ENCODE peak calls at places on chromosomes 1 and 21, in ten cellular contexts. One of them, this sample, is unnamed.

GRCh38 chr1:184160942-184161698 is 109.6 kb downstream of the TSEN15 start:
- DNase-seq in heart left ventricle: peak; percentile 38
- DNase-seq in body of pancreas: peak; percentile 18
- DNase-seq in heart right ventricle: no peak
- DNase-seq in A673: peak; percentile 38
- DNase-seq in uterus: peak; percentile 36
- DNase-seq in lung: no peak
- DNase-seq in HAP-1: no peak
- DNase-seq in breast epithelium: no peak
- DNase-seq in suprapubic skin: no peak
- DNase-seq in this sample: no peak

GRCh38 chr1:36517415-36517814 is 34.7 kb upstream of the CSF3R start:
- DNase-seq in heart left ventricle: no peak
- DNase-seq in body of pancreas: no peak
- DNase-seq in heart right ventricle: no peak
- DNase-seq in A673: no peak
- DNase-seq in uterus: no peak
- DNase-seq in lung: no peak
- DNase-seq in HAP-1: no peak
- DNase-seq in breast epithelium: no peak
- DNase-seq in suprapubic skin: no peak
- DNase-seq in this sample: no peak

GRCh38 chr1:36092166-36092797 is 3.6 kb downstream of the ADPRS start:
- DNase-seq in heart left ventricle: no peak
- DNase-seq in body of pancreas: no peak
- DNase-seq in heart right ventricle: no peak
- DNase-seq in A673: no peak
- DNase-seq in uterus: no peak
- DNase-seq in lung: no peak
- DNase-seq in HAP-1: no peak
- DNase-seq in breast epithelium: no peak
- DNase-seq in suprapubic skin: peak; percentile 48
- DNase-seq in this sample: peak; percentile 42

GRCh38 chr1:78155121-78155520 is 109.4 kb downstream of the GIPC2 start:
- DNase-seq in heart left ventricle: no peak
- DNase-seq in body of pancreas: no peak
- DNase-seq in heart right ventricle: no peak
- DNase-seq in A673: no peak
- DNase-seq in uterus: no peak
- DNase-seq in lung: no peak
- DNase-seq in HAP-1: no peak
- DNase-seq in breast epithelium: no peak
- DNase-seq in suprapubic skin: no peak
- DNase-seq in this sample: no peak

GRCh38 chr1:248165186-248165585 is 9.4 kb upstream of the OR2M2 start:
- DNase-seq in heart left ventricle: no peak
- DNase-seq in body of pancreas: no peak
- DNase-seq in heart right ventricle: no peak
- DNase-seq in A673: no peak
- DNase-seq in uterus: no peak
- DNase-seq in lung: no peak
- DNase-seq in HAP-1: no peak
- DNase-seq in breast epithelium: no peak
- DNase-seq in suprapubic skin: no peak
- DNase-seq in this sample: no peak

GRCh38 chr1:97654866-97655265 is 266.0 kb downstream of the DPYD start:
- DNase-seq in heart left ventricle: no peak
- DNase-seq in body of pancreas: no peak
- DNase-seq in heart right ventricle: no peak
- DNase-seq in A673: no peak
- DNase-seq in uterus: no peak
- DNase-seq in lung: no peak
- DNase-seq in HAP-1: no peak
- DNase-seq in breast epithelium: no peak
- DNase-seq in suprapubic skin: no peak
- DNase-seq in this sample: no peak

GRCh38 chr1:54487571-54488050 is 60.4 kb upstream of the ACOT11 start:
- DNase-seq in heart left ventricle: peak; percentile 31
- DNase-seq in body of pancreas: peak; percentile 42
- DNase-seq in heart right ventricle: peak; percentile 32
- DNase-seq in A673: no peak
- DNase-seq in uterus: no peak
- DNase-seq in lung: no peak
- DNase-seq in HAP-1: no peak
- DNase-seq in breast epithelium: no peak
- DNase-seq in suprapubic skin: no peak
- DNase-seq in this sample: peak; percentile 34

GRCh38 chr1:108316545-108316944 is 72.7 kb upstream of the NBPF4 start:
- DNase-seq in heart left ventricle: no peak
- DNase-seq in body of pancreas: no peak
- DNase-seq in heart right ventricle: no peak
- DNase-seq in A673: peak; percentile 15
- DNase-seq in uterus: no peak
- DNase-seq in lung: no peak
- DNase-seq in HAP-1: no peak
- DNase-seq in breast epithelium: no peak
- DNase-seq in suprapubic skin: no peak
- DNase-seq in this sample: no peak

GRCh38 chr1:44417351-44418021 is 12.4 kb downstream of the RNF220 start:
- DNase-seq in heart left ventricle: peak; percentile 44
- DNase-seq in body of pancreas: peak; percentile 23
- DNase-seq in heart right ventricle: no peak
- DNase-seq in A673: no peak
- DNase-seq in uterus: no peak
- DNase-seq in lung: no peak
- DNase-seq in HAP-1: peak; percentile 94
- DNase-seq in breast epithelium: no peak
- DNase-seq in suprapubic skin: no peak
- DNase-seq in this sample: no peak

GRCh38 chr1:10788592-10789006 is 7.8 kb downstream of the CASZ1 start:
- DNase-seq in heart left ventricle: peak; percentile 88
- DNase-seq in body of pancreas: peak; percentile 67
- DNase-seq in heart right ventricle: peak; percentile 70
- DNase-seq in A673: no peak
- DNase-seq in uterus: no peak
- DNase-seq in lung: no peak
- DNase-seq in HAP-1: no peak
- DNase-seq in breast epithelium: no peak
- DNase-seq in suprapubic skin: no peak
- DNase-seq in this sample: no peak

GRCh38 chr1:162475539-162476185 is 22.0 kb upstream of the UHMK1 start:
- DNase-seq in heart left ventricle: no peak
- DNase-seq in body of pancreas: no peak
- DNase-seq in heart right ventricle: no peak
- DNase-seq in A673: peak; percentile 23
- DNase-seq in uterus: no peak
- DNase-seq in lung: no peak
- DNase-seq in HAP-1: no peak
- DNase-seq in breast epithelium: no peak
- DNase-seq in suprapubic skin: no peak
- DNase-seq in this sample: no peak

GRCh38 chr1:216566809-216567208 is 143.6 kb upstream of the USH2A start:
- DNase-seq in heart left ventricle: no peak
- DNase-seq in body of pancreas: peak; percentile 9
- DNase-seq in heart right ventricle: no peak
- DNase-seq in A673: peak; percentile 41
- DNase-seq in uterus: no peak
- DNase-seq in lung: no peak
- DNase-seq in HAP-1: peak; percentile 26
- DNase-seq in breast epithelium: no peak
- DNase-seq in suprapubic skin: no peak
- DNase-seq in this sample: no peak

GRCh38 chr1:114756009-114756892 is 1.5 kb downstream of the CSDE1 start:
- DNase-seq in heart left ventricle: no peak
- DNase-seq in body of pancreas: no peak
- DNase-seq in heart right ventricle: no peak
- DNase-seq in A673: no peak
- DNase-seq in uterus: no peak
- DNase-seq in lung: no peak
- DNase-seq in HAP-1: no peak
- DNase-seq in breast epithelium: no peak
- DNase-seq in suprapubic skin: no peak
- DNase-seq in this sample: no peak

GRCh38 chr21:43345746-43346409 is 81.1 kb downstream of the SIK1 start:
- DNase-seq in heart left ventricle: no peak
- DNase-seq in body of pancreas: no peak
- DNase-seq in heart right ventricle: no peak
- DNase-seq in A673: no peak
- DNase-seq in uterus: no peak
- DNase-seq in lung: no peak
- DNase-seq in HAP-1: no peak
- DNase-seq in breast epithelium: no peak
- DNase-seq in suprapubic skin: no peak
- DNase-seq in this sample: no peak

GRCh38 chr1:29709711-29710169 is 473.4 kb downstream of the PTPRU start:
- DNase-seq in heart left ventricle: no peak
- DNase-seq in body of pancreas: no peak
- DNase-seq in heart right ventricle: no peak
- DNase-seq in A673: peak; percentile 74
- DNase-seq in uterus: no peak
- DNase-seq in lung: no peak
- DNase-seq in HAP-1: no peak
- DNase-seq in breast epithelium: peak; percentile 61
- DNase-seq in suprapubic skin: no peak
- DNase-seq in this sample: no peak

GRCh38 chr1:169271094-169271493 is 96.5 kb downstream of the NME7 start:
- DNase-seq in heart left ventricle: no peak
- DNase-seq in body of pancreas: no peak
- DNase-seq in heart right ventricle: no peak
- DNase-seq in A673: peak; percentile 14
- DNase-seq in uterus: no peak
- DNase-seq in lung: no peak
- DNase-seq in HAP-1: no peak
- DNase-seq in breast epithelium: no peak
- DNase-seq in suprapubic skin: no peak
- DNase-seq in this sample: no peak

GRCh38 chr1:117655220-117655577 is 49.4 kb downstream of the TENT5C start:
- DNase-seq in heart left ventricle: peak; percentile 44
- DNase-seq in body of pancreas: peak; percentile 86
- DNase-seq in heart right ventricle: no peak
- DNase-seq in A673: no peak
- DNase-seq in uterus: no peak
- DNase-seq in lung: no peak
- DNase-seq in HAP-1: no peak
- DNase-seq in breast epithelium: no peak
- DNase-seq in suprapubic skin: no peak
- DNase-seq in this sample: no peak
- H3K4me1 ChIP-seq in heart left ventricle: no peaks in the 10 kb centered on the region
- H3K4me1 ChIP-seq in body of pancreas: peaks cover 39% of the 10 kb centered on the region
- H3K4me1 ChIP-seq in heart right ventricle: peaks cover 10% of the 10 kb centered on the region
- H3K4me1 ChIP-seq in A673: no peaks in the 10 kb centered on the region
- H3K4me1 ChIP-seq in uterus: no peaks in the 10 kb centered on the region
- H3K4me1 ChIP-seq in lung: peaks cover 11% of the 10 kb centered on the region
- H3K4me1 ChIP-seq in HAP-1: no peaks in the 10 kb centered on the region
- H3K4me1 ChIP-seq in breast epithelium: no peaks in the 10 kb centered on the region
- H3K4me1 ChIP-seq in suprapubic skin: peaks cover 37% of the 10 kb centered on the region
- H3K4me1 ChIP-seq in this sample: peaks cover 6% of the 10 kb centered on the region

DNA sequence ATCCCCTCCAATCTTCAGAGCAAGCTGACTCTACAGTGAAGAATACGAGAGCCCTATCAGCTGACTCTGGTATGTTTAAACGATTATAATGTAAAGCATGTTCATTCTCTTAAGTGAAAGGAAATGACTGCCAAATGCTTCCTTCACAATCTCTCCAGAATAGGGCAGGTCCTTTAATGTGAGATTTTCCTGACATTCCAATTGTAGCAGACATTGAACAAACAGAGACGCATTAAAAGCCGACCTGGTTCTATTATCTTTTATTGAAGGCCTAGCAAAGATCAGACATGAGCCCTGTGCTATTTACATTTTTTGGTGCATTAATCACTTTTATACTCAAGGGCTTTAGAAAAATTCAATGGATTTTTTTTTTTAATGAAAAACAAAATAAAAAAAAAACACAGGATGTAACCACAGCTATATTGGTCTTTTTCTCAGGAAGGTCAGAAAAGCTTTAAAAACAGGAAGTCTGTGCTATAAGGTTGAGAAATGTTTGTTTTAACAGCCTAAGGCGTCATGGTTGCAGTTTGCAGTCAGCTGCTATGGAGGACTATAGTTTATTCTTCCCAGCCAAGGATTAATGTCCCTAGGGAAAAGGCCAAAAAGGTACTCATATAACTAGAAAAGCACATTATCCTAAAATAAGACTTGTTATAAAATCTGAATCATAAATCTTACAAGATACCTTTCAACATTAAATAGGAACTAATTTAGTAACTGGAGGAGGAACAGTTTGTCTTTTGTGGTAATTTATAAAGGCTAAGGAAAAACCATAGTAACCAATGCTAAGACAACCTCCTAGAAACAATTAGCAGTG is 104.8 kb downstream of the RERE start:
- DNase-seq in heart left ventricle: no peak
- DNase-seq in body of pancreas: no peak
- DNase-seq in heart right ventricle: no peak
- DNase-seq in A673: peak; percentile 91
- DNase-seq in uterus: no peak
- DNase-seq in lung: no peak
- DNase-seq in HAP-1: peak; percentile 64
- DNase-seq in breast epithelium: no peak
- DNase-seq in suprapubic skin: no peak
- DNase-seq in this sample: no peak
- H3K4me1 ChIP-seq in heart left ventricle: peaks cover 11% of the 10 kb centered on the region
- H3K4me1 ChIP-seq in body of pancreas: peaks cover 40% of the 10 kb centered on the region
- H3K4me1 ChIP-seq in heart right ventricle: peaks cover 32% of the 10 kb centered on the region
- H3K4me1 ChIP-seq in A673: peaks cover 49% of the 10 kb centered on the region
- H3K4me1 ChIP-seq in uterus: peaks cover 5% of the 10 kb centered on the region
- H3K4me1 ChIP-seq in lung: no peaks in the 10 kb centered on the region
- H3K4me1 ChIP-seq in HAP-1: peaks cover 22% of the 10 kb centered on the region
- H3K4me1 ChIP-seq in breast epithelium: no peaks in the 10 kb centered on the region
- H3K4me1 ChIP-seq in suprapubic skin: peaks cover 18% of the 10 kb centered on the region
- H3K4me1 ChIP-seq in this sample: peaks cover 33% of the 10 kb centered on the region

GRCh38 chr1:100050139-100050538 is 80.3 kb downstream of the SLC35A3 start:
- DNase-seq in heart left ventricle: no peak
- DNase-seq in body of pancreas: no peak
- DNase-seq in heart right ventricle: no peak
- DNase-seq in A673: no peak
- DNase-seq in uterus: no peak
- DNase-seq in lung: no peak
- DNase-seq in HAP-1: no peak
- DNase-seq in breast epithelium: no peak
- DNase-seq in suprapubic skin: no peak
- DNase-seq in this sample: no peak
- H3K4me1 ChIP-seq in heart left ventricle: peaks cover 10% of the 10 kb centered on the region
- H3K4me1 ChIP-seq in body of pancreas: peaks cover 29% of the 10 kb centered on the region
- H3K4me1 ChIP-seq in heart right ventricle: peaks cover 40% of the 10 kb centered on the region
- H3K4me1 ChIP-seq in A673: peaks cover 42% of the 10 kb centered on the region
- H3K4me1 ChIP-seq in uterus: no peaks in the 10 kb centered on the region
- H3K4me1 ChIP-seq in lung: peaks cover 3% of the 10 kb centered on the region
- H3K4me1 ChIP-seq in HAP-1: peaks cover 21% of the 10 kb centered on the region
- H3K4me1 ChIP-seq in breast epithelium: no peaks in the 10 kb centered on the region
- H3K4me1 ChIP-seq in suprapubic skin: peaks cover 12% of the 10 kb centered on the region
- H3K4me1 ChIP-seq in this sample: peaks cover 2% of the 10 kb centered on the region

DNA sequence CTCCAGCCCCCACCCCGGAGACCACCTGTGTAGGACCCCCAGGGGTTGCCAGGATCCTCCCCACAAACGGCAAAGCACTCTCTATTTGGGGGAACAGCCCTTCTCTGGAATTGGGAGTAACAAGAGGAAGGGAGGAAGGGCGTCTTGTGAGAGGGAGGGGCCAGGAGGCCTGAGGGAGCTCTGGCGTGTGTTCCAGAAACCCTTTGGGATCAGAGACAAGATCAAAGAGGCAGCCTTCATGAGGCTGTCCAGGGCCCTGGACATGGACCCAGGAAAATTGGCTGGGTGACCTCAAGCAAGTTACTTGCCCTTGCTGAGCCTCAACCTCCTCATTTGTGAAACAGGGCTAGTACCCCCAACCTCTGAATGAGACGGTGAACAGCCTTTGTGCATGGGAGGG is 18.1 kb upstream of the ECE1 start:
- DNase-seq in heart left ventricle: no peak
- DNase-seq in body of pancreas: no peak
- DNase-seq in heart right ventricle: no peak
- DNase-seq in A673: no peak
- DNase-seq in uterus: peak; percentile 54
- DNase-seq in lung: no peak
- DNase-seq in HAP-1: no peak
- DNase-seq in breast epithelium: no peak
- DNase-seq in suprapubic skin: no peak
- DNase-seq in this sample: no peak
- H3K4me1 ChIP-seq in heart left ventricle: peaks cover 8% of the 10 kb centered on the region
- H3K4me1 ChIP-seq in body of pancreas: peaks cover 63% of the 10 kb centered on the region
- H3K4me1 ChIP-seq in heart right ventricle: peaks cover 47% of the 10 kb centered on the region
- H3K4me1 ChIP-seq in A673: peaks cover 41% of the 10 kb centered on the region
- H3K4me1 ChIP-seq in uterus: peaks cover 24% of the 10 kb centered on the region
- H3K4me1 ChIP-seq in lung: peaks cover 16% of the 10 kb centered on the region
- H3K4me1 ChIP-seq in HAP-1: no peaks in the 10 kb centered on the region
- H3K4me1 ChIP-seq in breast epithelium: peaks cover 34% of the 10 kb centered on the region
- H3K4me1 ChIP-seq in suprapubic skin: peaks cover 60% of the 10 kb centered on the region
- H3K4me1 ChIP-seq in this sample: peaks cover 99% of the 10 kb centered on the region

This sample was measured in tibial artery.